ENCODE peak calls at places on chromosomes 3 and 15, in eight cellular contexts. K is stimulated activated CD4-positive, alpha-beta T cell treated with anti-CD3 and anti-CD28 coated beads, Interleukin-15, amount 100 ng/mL, for 1 hour; O is H7; V is heart right ventricle; L is dorsolateral prefrontal cortex; G is cardiac fibroblast; P is HFFc6; W is Right ventricle myocardium superior. F is an unnamed sample.

GRCh38 chr3:15241341-15241740 is 35.3 kb downstream of the CAPN7 start:
- DNase-seq in W (peak), G (peak), V (no peak), O (peak), K (peak), P (no peak), L (no peak), F (no peak)

GRCh38 chr15:64877435-64877834 is 34.3 kb upstream of the ANKDD1A start:
- DNase-seq in G (peak), L (no peak), K (no peak), P (no peak), V (peak), O (peak), W (peak), F (peak)

GRCh38 chr3:14001136-14001535 is 121.3 kb upstream of the WNT7A start:
- DNase-seq in G (peak), O (no peak), W (no peak), K (no peak), L (no peak), V (no peak), P (peak), F (no peak)

GRCh38 chr15:74176262-74177208 is 3.0 kb downstream of the ISLR start:
- DNase-seq in G (no peak), O (peak), P (no peak), W (no peak), L (peak), K (no peak), V (no peak), F (no peak)

GRCh38 chr3:113953677-113954076 is 5.9 kb downstream of the ZDHHC23 start:
- DNase-seq in V (no peak), O (no peak), K (no peak), W (no peak), G (peak), L (no peak), P (no peak), F (no peak)

GRCh38 chr15:39300451-39301153 is 280.3 kb upstream of the THBS1 start:
- DNase-seq in V (no peak), L (no peak), W (no peak), G (peak), O (no peak), K (no peak), P (peak), F (peak)

GRCh38 chr15:63114465-63114864 is 7.2 kb upstream of the LACTB start:
- DNase-seq in O (no peak), L (no peak), W (no peak), V (no peak), P (no peak), K (no peak), G (peak), F (no peak)

GRCh38 chr3:114645392-114645791 is 351.6 kb downstream of the TIGIT start:
- DNase-seq in W (no peak), O (no peak), K (no peak), P (no peak), V (no peak), G (peak), L (no peak), F (no peak)

GRCh38 chr15:52018244-52018643 is 775 bp upstream of the MAPK6 start:
- DNase-seq in L (no peak), O (no peak), P (peak), K (no peak), G (peak), V (no peak), W (no peak), F (no peak)

GRCh38 chr3:106299300-106300098 is 430.7 kb upstream of the CBLB start:
- DNase-seq in V (no peak), W (no peak), L (no peak), K (no peak), G (peak), P (peak), O (no peak), F (peak)

GRCh38 chr3:44795197-44795596 is 33.6 kb downstream of the KIF15 start:
- DNase-seq in O (no peak), V (no peak), W (no peak), P (peak), K (no peak), G (no peak), L (no peak), F (no peak)

GRCh38 chr3:138872632-138873031 is 37.9 kb upstream of the PIK3CB start:
- DNase-seq in O (no peak), P (no peak), L (no peak), W (no peak), G (no peak), K (no peak), V (no peak), F (no peak)

GRCh38 chr3:32460031-32460749 is 42.5 kb downstream of the CMTM6 start:
- DNase-seq in O (peak), L (no peak), P (no peak), K (no peak), W (no peak), V (no peak), G (no peak), F (no peak)

GRCh38 chr3:127209155-127209839 is 16.4 kb downstream of the PRR23E start:
- DNase-seq in P (no peak), K (no peak), G (no peak), L (no peak), W (no peak), O (peak), V (no peak), F (no peak)

GRCh38 chr3:101084404-101084803 is 91.2 kb upstream of the ABI3BP start:
- DNase-seq in V (no peak), G (no peak), K (no peak), W (no peak), O (no peak), P (peak), L (no peak), F (no peak)

GRCh38 chr3:64344721-64345207 is 119.5 kb upstream of the PRICKLE2 start:
- DNase-seq in L (no peak), V (no peak), W (no peak), G (peak), P (peak), K (no peak), O (peak), F (peak)

GRCh38 chr3:170622369-170623159 is 36.7 kb upstream of the SLC7A14 start:
- DNase-seq in K (no peak), L (no peak), O (no peak), V (peak), P (peak), G (peak), W (peak), F (peak)

GRCh38 chr15:53831907-53832793 is 72.7 kb upstream of the WDR72 start:
- DNase-seq in W (no peak), V (no peak), K (no peak), O (no peak), P (no peak), G (no peak), L (no peak), F (peak)

GRCh38 chr3:123392871-123393620 is 55.8 kb downstream of the ADCY5 start:
- DNase-seq in L (no peak), G (no peak), K (no peak), O (no peak), V (no peak), P (peak), W (no peak), F (no peak)

GRCh38 chr3:181711325-181712135 is at the start of gene SOX2:
- DNase-seq in V (peak), W (peak), L (peak), O (peak), P (no peak), G (peak), K (no peak), F (peak)

GRCh38 chr15:82810863-82811421 is 1.5 kb downstream of the WHAMM start:
- DNase-seq in W (no peak), K (no peak), L (no peak), O (no peak), P (no peak), V (no peak), G (peak), F (no peak)

GRCh38 chr3:124993462-124993861 is 58.9 kb upstream of the MUC13 start:
- DNase-seq in G (peak), O (no peak), P (no peak), W (peak), L (no peak), V (peak), K (no peak), F (no peak)

GRCh38 chr3:58952128-58952917 is 97.5 kb downstream of the CFAP20DC start:
- DNase-seq in P (no peak), W (no peak), K (no peak), O (no peak), G (peak), L (no peak), V (no peak), F (no peak)

GRCh38 chr3:145015243-145015642 is 1043.6 kb downstream of the DIPK2A start:
- DNase-seq in V (no peak), K (no peak), O (no peak), G (peak), W (no peak), P (no peak), L (no peak), F (peak)

GRCh38 chr3:4533489-4534443 is 40.6 kb downstream of the ITPR1 start:
- DNase-seq in W (peak), K (no peak), P (no peak), V (peak), O (peak), L (no peak), G (no peak), F (peak)

F was measured in H4.